ENCODE peak calls at places on chromosomes 5 and 9, in nine cellular contexts. X is HTR-8/SVneo; U is Karpas-422; V is AG04450; K is RWPE1; B is GM06990; J is nephron progenitor cell; M is smooth muscle cell of the brain vasculature; W is effector memory CD4-positive, alpha-beta T cell. T is an unnamed sample.

GRCh38 chr5:43313854-43314457 is 744 bp upstream of the HMGCS1 start:
- DNase-seq in X (no peak), W (no peak), K (no peak), V (no peak), B (no peak), M (no peak), J (no peak), U (no peak), T (no peak)

GRCh38 chr9:90872835-90873294 is 71.2 kb downstream of the SYK start:
- DNase-seq in U (no peak), J (no peak), X (no peak), W (no peak), M (no peak), B (no peak), K (no peak), V (no peak), T (no peak)

GRCh38 chr5:1468629-1469527 is 23.6 kb upstream of the SLC6A3 start:
- DNase-seq in W (no peak), J (no peak), M (no peak), U (no peak), B (no peak), X (no peak), K (no peak), V (no peak), T (no peak)

GRCh38 chr9:4596165-4596922 is 65.8 kb upstream of the PLPP6 start:
- DNase-seq in W (peak), M (no peak), X (no peak), U (no peak), B (peak), V (no peak), K (no peak), J (no peak), T (no peak)

GRCh38 chr5:167908596-167908995 is 382.8 kb upstream of the WWC1 start:
- DNase-seq in X (no peak), U (no peak), W (no peak), M (no peak), B (no peak), K (no peak), V (no peak), J (no peak), T (no peak)

GRCh38 chr9:131478421-131478868 is 24.3 kb upstream of the POMT1 start:
- DNase-seq in W (peak), V (no peak), B (no peak), K (peak), J (peak), X (peak), M (no peak), U (peak), T (no peak)

GRCh38 chr9:92147030-92147853 is 32.0 kb upstream of the SPTLC1 start:
- DNase-seq in W (no peak), M (peak), B (no peak), K (peak), V (peak), J (peak), U (no peak), X (peak), T (peak)

GRCh38 chr5:176994460-176995121 is 12.0 kb downstream of the UIMC1 start:
- DNase-seq in W (no peak), M (no peak), J (no peak), K (peak), X (no peak), B (peak), V (no peak), U (peak), T (no peak)

GRCh38 chr9:76585487-76586459 is 126.8 kb downstream of the GCNT1 start:
- DNase-seq in X (no peak), U (no peak), J (no peak), V (no peak), M (no peak), K (no peak), W (no peak), B (no peak), T (no peak)

GRCh38 chr5:137220523-137220927 is 278.6 kb downstream of the SPOCK1 start:
- DNase-seq in J (no peak), X (peak), M (no peak), W (no peak), U (peak), B (peak), K (peak), V (no peak), T (peak)

GRCh38 chr5:120463026-120463770 is 902 bp upstream of the PRR16 start:
- DNase-seq in K (no peak), U (peak), J (no peak), M (no peak), X (no peak), B (no peak), V (no peak), W (no peak), T (no peak)

GRCh38 chr5:74634611-74635286 is 5.8 kb downstream of the ENC1 start:
- DNase-seq in J (no peak), B (no peak), W (no peak), V (no peak), M (no peak), U (no peak), X (no peak), K (no peak), T (no peak)

GRCh38 chr9:89952401-89952800 is 347.6 kb downstream of the GADD45G start:
- DNase-seq in W (no peak), X (no peak), V (peak), U (no peak), B (no peak), K (peak), J (no peak), M (no peak), T (no peak)

GRCh38 chr9:3908731-3909130 is 382.9 kb upstream of the RFX3 start:
- DNase-seq in W (no peak), M (no peak), U (no peak), V (no peak), J (no peak), K (no peak), X (no peak), B (no peak), T (no peak)

GRCh38 chr5:123261752-123262151 is 161.5 kb downstream of the CEP120 start:
- DNase-seq in J (no peak), B (no peak), W (no peak), V (no peak), M (no peak), U (no peak), K (no peak), X (no peak), T (no peak)

GRCh38 chr9:124869986-124870560 is 8.1 kb downstream of the ARPC5L start:
- DNase-seq in U (peak), X (peak), B (peak), K (no peak), V (no peak), M (no peak), J (peak), W (peak), T (no peak)